ENCODE peak calls at places on chromosomes 2 and 18, in four cellular contexts. J is HepG2; N is IMR-90; K is CD8-positive, alpha-beta T cell. E is an unnamed sample.

GRCh38 chr18:10526211-10526949 is 553 bp downstream of the NAPG start:
- DNase-seq in K (no peak), N (peak; percentile 39), J (peak; percentile 31), E (peak; percentile 42)

GRCh38 chr18:57791192-57791591 is 11.9 kb downstream of the ATP8B1 start:
- DNase-seq in N (no peak), J (no peak), K (no peak), E (no peak)

GRCh38 chr2:68018727-68019126 is 44.1 kb downstream of the C1D start:
- DNase-seq in N (peak; percentile 31), K (no peak), J (no peak), E (no peak)

GRCh38 chr2:121664086-121664485 is 14.8 kb upstream of the CLASP1 start:
- DNase-seq in N (no peak), K (no peak), J (no peak), E (no peak)

GRCh38 chr18:12652861-12653401 is 5.0 kb downstream of the SPIRE1 start:
- DNase-seq in K (no peak), J (peak; percentile 40), N (peak; percentile 46), E (peak; percentile 26)

GRCh38 chr18:70491734-70492348 is 203.0 kb downstream of the SOCS6 start:
- DNase-seq in K (no peak), N (peak; percentile 32), J (peak; percentile 59), E (peak; percentile 25)

GRCh38 chr2:158775273-158776027 is 19.7 kb upstream of the DAPL1 start:
- DNase-seq in N (no peak), J (no peak), K (no peak), E (no peak)

GRCh38 chr2:71614976-71615768 is 161.8 kb downstream of the DYSF start:
- DNase-seq in N (peak; percentile 8), J (peak; percentile 18), K (no peak), E (no peak)

GRCh38 chr2:29235411-29235810 is 120.2 kb downstream of the CLIP4 start:
- DNase-seq in K (no peak), J (no peak), N (no peak), E (no peak)

GRCh38 chr2:173021939-173022371 is 53.7 kb upstream of the MAP3K20 start:
- DNase-seq in K (no peak), N (peak; percentile 60), J (peak; percentile 57), E (no peak)

GRCh38 chr2:10243926-10244270 is 58.8 kb upstream of the HPCAL1 start:
- DNase-seq in J (no peak), N (no peak), K (no peak), E (no peak)

GRCh38 chr2:66463206-66463605 is 28.3 kb downstream of the MEIS1 start:
- DNase-seq in N (no peak), K (no peak), J (no peak), E (no peak)

GRCh38 chr18:12637901-12638633 is 19.8 kb downstream of the SPIRE1 start:
- DNase-seq in K (no peak), J (no peak), N (peak; percentile 69), E (no peak)

GRCh38 chr2:195694553-195694952 is 37.5 kb downstream of the SLC39A10 start:
- DNase-seq in N (no peak), K (no peak), J (no peak), E (no peak)

GRCh38 chr2:70785137-70785911 is 5.1 kb downstream of the FIGLA start:
- DNase-seq in K (no peak), J (peak; percentile 38), N (no peak), E (no peak)

GRCh38 chr2:870426-870825 is 80.2 kb upstream of the SNTG2 start:
- DNase-seq in K (no peak), N (no peak), J (no peak), E (no peak)

GRCh38 chr2:226658555-226658954 is 141.1 kb downstream of the IRS1 start:
- DNase-seq in K (no peak), J (no peak), N (no peak), E (no peak)

GRCh38 chr18:11906181-11906580 is 1.9 kb downstream of the MPPE1 start:
- DNase-seq in K (no peak), N (no peak), J (no peak), E (no peak)

GRCh38 chr18:6482198-6482977 is 67.7 kb upstream of the L3MBTL4 start:
- DNase-seq in J (peak; percentile 38), K (no peak), N (peak; percentile 67), E (no peak)

GRCh38 chr2:238444242-238444641 is 17.5 kb downstream of the ASB1 start:
- DNase-seq in J (no peak), N (no peak), K (no peak), E (no peak)

GRCh38 chr18:79229451-79229850 is 160.3 kb downstream of the ATP9B start:
- DNase-seq in N (no peak), J (no peak), K (no peak), E (no peak)

GRCh38 chr18:47931707-47932103 is 1.2 kb upstream of the SMAD2 start:
- DNase-seq in N (no peak), K (peak; percentile 5), J (no peak), E (peak; percentile 47)

GRCh38 chr2:101946372-101946771 is 45.4 kb upstream of the IL1R2 start:
- DNase-seq in N (no peak), K (no peak), J (no peak), E (no peak)

GRCh38 chr2:5111581-5111980 is 580.6 kb upstream of the SOX11 start:
- DNase-seq in J (no peak), K (no peak), N (no peak), E (no peak)

GRCh38 chr2:37975808-37976207 is 50.7 kb downstream of the RMDN2 start:
- DNase-seq in K (no peak), N (no peak), J (no peak), E (no peak)

GRCh38 chr2:4866198-4866597 is 826.0 kb upstream of the SOX11 start:
- DNase-seq in N (no peak), J (no peak), K (no peak), E (no peak)

GRCh38 chr2:207484444-207485391 is 45.0 kb upstream of the CREB1 start:
- DNase-seq in K (no peak), N (no peak), J (no peak), E (no peak)

GRCh38 chr2:135984199-135985017 is 1.0 kb downstream of the DARS1 start:
- DNase-seq in J (no peak), K (no peak), N (no peak), E (no peak)

GRCh38 chr18:14914126-14914525 is 166.2 kb downstream of the ANKRD30B start:
- DNase-seq in J (no peak), K (no peak), N (no peak), E (no peak)

GRCh38 chr2:186716899-186717811 is 23.3 kb downstream of the FAM171B start:
- DNase-seq in K (no peak), N (peak; percentile 47), J (no peak), E (no peak)

GRCh38 chr2:124753842-124754241 is 728.8 kb downstream of the CNTNAP5 start:
- DNase-seq in J (peak; percentile 13), N (no peak), K (no peak), E (no peak)

GRCh38 chr2:12451726-12452125 is 265.0 kb upstream of the TRIB2 start:
- DNase-seq in N (no peak), J (no peak), K (no peak), E (no peak)

GRCh38 chr2:84132371-84132770 is 326.7 kb downstream of the SUCLG1 start:
- DNase-seq in J (no peak), K (no peak), N (no peak), E (no peak)

GRCh38 chr2:241268716-241269445 is 46.6 kb downstream of the HDLBP start:
- DNase-seq in K (no peak), N (peak; percentile 57), J (no peak), E (no peak)

GRCh38 chr2:207870814-207871213 is 101.1 kb upstream of the FZD5 start:
- DNase-seq in K (no peak), N (no peak), J (no peak), E (no peak)

GRCh38 chr2:150126143-150126725 is 361.2 kb downstream of the RND3 start:
- DNase-seq in J (no peak), K (no peak), N (peak; percentile 43), E (no peak)

GRCh38 chr2:238238766-238239551 is 879 bp downstream of the HES6 start:
- DNase-seq in N (no peak), J (no peak), K (no peak), E (no peak)

GRCh38 chr2:110682267-110682666 is 4.4 kb upstream of the BUB1 start:
- DNase-seq in K (no peak), J (no peak), N (no peak), E (no peak)
- H3K27me3 ChIP-seq in K (no peaks in the 10 kb centered on the region), J (no peaks in the 10 kb centered on the region), N (peaks cover 38% of the 10 kb centered on the region), E (no peaks in the 10 kb centered on the region)

GRCh38 chr2:217903859-217904613 is 98.8 kb downstream of the TNS1 start:
- DNase-seq in K (no peak), J (peak; percentile 71), N (peak; percentile 72), E (no peak)
- H3K4me1 ChIP-seq in K (no peaks in the 10 kb centered on the region), J (peaks cover 82% of the 10 kb centered on the region), N (peaks cover 45% of the 10 kb centered on the region), E (no peaks in the 10 kb centered on the region)

GRCh38 chr2:8380573-8380972 is 301.3 kb upstream of the ID2 start:
- DNase-seq in J (no peak), N (no peak), K (no peak), E (no peak)
- H3K27me3 ChIP-seq in J (no peaks in the 10 kb centered on the region), N (peaks cover 2% of the 10 kb centered on the region), K (no peaks in the 10 kb centered on the region), E (no peaks in the 10 kb centered on the region)

GRCh38 chr18:63316612-63317555 is 2.7 kb downstream of the BCL2 start:
- DNase-seq in K (no peak), J (no peak), N (no peak), E (no peak)

GRCh38 chr18:63314991-63315662 is 4.4 kb downstream of the BCL2 start:
- DNase-seq in J (no peak), N (no peak), K (no peak), E (no peak)

GRCh38 chr18:63317556-63317946 is 2.0 kb downstream of the BCL2 start:
- DNase-seq in N (no peak), J (no peak), K (no peak), E (no peak)

GRCh38 chr18:63314062-63314790 is 5.3 kb downstream of the BCL2 start:
- DNase-seq in J (no peak), N (no peak), K (no peak), E (no peak)

DNA sequence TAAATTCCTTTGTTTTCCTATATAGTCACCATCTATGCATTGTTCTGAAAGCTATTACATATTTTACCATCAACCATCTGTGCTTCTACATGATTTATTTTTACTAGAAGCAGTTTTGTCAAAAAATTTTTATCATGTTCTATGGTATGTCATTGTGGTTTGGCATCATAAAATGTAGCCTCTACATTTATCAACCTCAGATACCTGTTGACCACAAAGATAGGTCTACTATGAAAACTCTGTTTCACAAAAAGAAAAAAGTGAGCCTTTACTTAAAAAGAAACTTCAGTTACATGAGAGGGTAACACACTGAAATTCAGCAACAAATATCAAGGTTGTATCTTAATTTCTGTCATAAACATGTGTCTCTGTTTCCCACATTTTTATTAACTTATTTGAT is 3.7 kb downstream of the BCL2 start:
- DNase-seq in J (no peak), N (no peak), K (no peak), E (no peak)
- H3K4me1 ChIP-seq in J (peaks cover 28% of the 10 kb centered on the region), N (peaks cover 6% of the 10 kb centered on the region), K (peaks cover 46% of the 10 kb centered on the region), E (peaks cover 28% of the 10 kb centered on the region)